ENCODE peak calls at places on chromosome 4, in seven cellular contexts. M, S, Z, V, I, U and F are unnamed samples.

GRCh38 chr4:985123-985830 is 1.6 kb upstream of the IDUA start:
- DNase-seq in S (peak), V (peak), U (no peak), M (peak), Z (no peak), I (no peak), F (peak)

GRCh38 chr4:48554606-48555005 is 64.6 kb downstream of the ZAR1 start:
- DNase-seq in I (no peak), V (no peak), Z (no peak), S (no peak), U (no peak), M (no peak), F (no peak)

GRCh38 chr4:8575457-8575856 is 4.7 kb upstream of the GPR78 start:
- DNase-seq in V (no peak), I (no peak), U (no peak), S (no peak), Z (no peak), M (no peak), F (peak)

GRCh38 chr4:67922697-67923096 is 38.9 kb upstream of the TMPRSS11D start:
- DNase-seq in S (no peak), U (no peak), M (no peak), V (no peak), I (peak), Z (no peak), F (no peak)

GRCh38 chr4:144582975-144583374 is 63.0 kb upstream of the HHIP start:
- DNase-seq in V (no peak), I (peak), S (no peak), U (no peak), Z (no peak), M (no peak), F (no peak)

GRCh38 chr4:53043096-53043495 is 181.0 kb downstream of the RASL11B start:
- DNase-seq in V (no peak), Z (no peak), U (no peak), I (no peak), S (no peak), M (no peak), F (no peak)

GRCh38 chr4:17368408-17368807 is 143.5 kb downstream of the QDPR start:
- DNase-seq in M (no peak), Z (no peak), S (no peak), U (no peak), V (no peak), I (no peak), F (no peak)

GRCh38 chr4:100690812-100691211 is 173.0 kb upstream of the EMCN start:
- DNase-seq in U (no peak), I (no peak), Z (no peak), M (no peak), V (no peak), S (no peak), F (no peak)

GRCh38 chr4:17315459-17315858 is 196.4 kb downstream of the QDPR start:
- DNase-seq in S (no peak), I (no peak), M (no peak), Z (no peak), V (no peak), U (no peak), F (peak)

GRCh38 chr4:102825261-102826071 is 1.9 kb downstream of the UBE2D3 start:
- DNase-seq in U (peak), I (peak), S (peak), M (no peak), Z (peak), V (peak), F (peak)

GRCh38 chr4:86058621-86059020 is 301.2 kb downstream of the MAPK10 start:
- DNase-seq in V (no peak), S (no peak), U (no peak), I (no peak), Z (no peak), M (no peak), F (no peak)

GRCh38 chr4:176385601-176386000 is 65.8 kb downstream of the SPCS3 start:
- DNase-seq in S (no peak), M (no peak), V (no peak), Z (no peak), I (no peak), U (no peak), F (no peak)

GRCh38 chr4:170090667-170091052 is 904 bp upstream of the AADAT start:
- DNase-seq in M (no peak), V (no peak), I (no peak), U (no peak), Z (peak), S (no peak), F (no peak)

GRCh38 chr4:85818700-85819099 is 343.8 kb downstream of the ARHGAP24 start:
- DNase-seq in I (no peak), M (no peak), Z (no peak), U (no peak), V (no peak), S (no peak), F (no peak)

GRCh38 chr4:142567199-142567598 is 278.9 kb downstream of the INPP4B start:
- DNase-seq in S (peak), I (no peak), M (no peak), Z (no peak), V (peak), U (no peak), F (peak)

GRCh38 chr4:139461022-139461421 is 7.1 kb downstream of the RAB33B start:
- DNase-seq in Z (no peak), I (no peak), M (no peak), V (no peak), S (no peak), U (no peak), F (peak)

GRCh38 chr4:17476811-17477210 is 35.1 kb downstream of the QDPR start:
- DNase-seq in I (no peak), M (no peak), Z (no peak), V (no peak), U (no peak), S (no peak), F (no peak)

GRCh38 chr4:27245216-27245615 is 384.6 kb downstream of the STIM2 start:
- DNase-seq in S (no peak), M (no peak), V (no peak), U (no peak), I (no peak), Z (no peak), F (no peak)

GRCh38 chr4:87337361-87337760 is 14.7 kb upstream of the HSD17B13 start:
- DNase-seq in U (no peak), M (no peak), I (no peak), Z (no peak), V (no peak), S (no peak), F (no peak)

GRCh38 chr4:152310223-152310622 is 225.7 kb downstream of the FBXW7 start:
- DNase-seq in M (no peak), Z (peak), U (no peak), I (peak), V (no peak), S (no peak), F (no peak)

GRCh38 chr4:48082956-48083355 is 51.1 kb downstream of the TXK start:
- DNase-seq in S (no peak), I (no peak), U (no peak), V (no peak), M (no peak), Z (no peak), F (no peak)

GRCh38 chr4:128663325-128663724 is 146.2 kb upstream of the JADE1 start:
- DNase-seq in M (no peak), S (no peak), U (no peak), Z (no peak), V (no peak), I (no peak), F (no peak)

GRCh38 chr4:162341533-162341932 is 177.7 kb upstream of the FSTL5 start:
- DNase-seq in M (no peak), S (no peak), Z (no peak), U (no peak), V (no peak), I (no peak), F (no peak)

GRCh38 chr4:135281230-135281629 is 1079.6 kb upstream of the PABPC4L start:
- DNase-seq in M (no peak), I (no peak), V (no peak), S (no peak), U (no peak), Z (peak), F (no peak)

GRCh38 chr4:23373269-23373668 is 516.6 kb downstream of the PPARGC1A start:
- DNase-seq in I (peak), M (no peak), S (peak), U (no peak), Z (no peak), V (peak), F (no peak)